ENCODE peak calls at places on chromosomes 1 and 21, in ten cellular contexts. G, X, U, B, E, I, D, M, V and Y are unnamed samples. For H3K4me1, the result is how much of the 10 kb centered on the place peaks cover.

GRCh38 chr1:109619655-109620395 is at the start of gene AMPD2:
- DNase-seq in G (peak), X (peak), U (peak), B (peak), E (peak), I (peak), D (peak), M (peak), V (peak), Y (peak)

GRCh38 chr1:29465755-29466154 is 229.4 kb downstream of the PTPRU start:
- DNase-seq in G (peak), X (peak), U (no peak), B (no peak), E (no peak), I (no peak), D (no peak), M (peak), V (no peak), Y (no peak)

GRCh38 chr1:153697191-153697872 is 18.8 kb downstream of the NPR1 start:
- DNase-seq in G (peak), X (peak), U (no peak), B (peak), E (peak), I (no peak), D (no peak), M (peak), V (no peak), Y (no peak)

GRCh38 chr21:37821791-37822450 is 94.3 kb downstream of the KCNJ6 start:
- DNase-seq in G (no peak), X (no peak), U (no peak), B (no peak), E (no peak), I (no peak), D (no peak), M (peak), V (no peak), Y (no peak)

GRCh38 chr1:233868461-233868860 is 36.0 kb upstream of the SLC35F3 start:
- DNase-seq in G (no peak), X (no peak), U (no peak), B (no peak), E (no peak), I (no peak), D (no peak), M (no peak), V (no peak), Y (no peak)

GRCh38 chr1:119374208-119374877 is 5.8 kb downstream of the HAO2 start:
- DNase-seq in G (no peak), X (no peak), U (no peak), B (no peak), E (no peak), I (no peak), D (no peak), M (no peak), V (no peak), Y (no peak)

GRCh38 chr1:20265243-20265642 is 25.4 kb upstream of the VWA5B1 start:
- DNase-seq in G (peak), X (no peak), U (no peak), B (no peak), E (peak), I (no peak), D (no peak), M (no peak), V (peak), Y (peak)

GRCh38 chr1:70528591-70529333 is 117.7 kb downstream of the CTH start:
- DNase-seq in G (peak), X (peak), U (peak), B (no peak), E (no peak), I (no peak), D (no peak), M (peak), V (no peak), Y (no peak)

GRCh38 chr1:77876884-77877283 is 11.5 kb upstream of the NEXN start:
- DNase-seq in G (no peak), X (no peak), U (no peak), B (no peak), E (no peak), I (no peak), D (no peak), M (peak), V (no peak), Y (no peak)

GRCh38 chr21:41230530-41230929 is 62.6 kb downstream of the BACE2 start:
- DNase-seq in G (no peak), X (no peak), U (no peak), B (no peak), E (no peak), I (no peak), D (no peak), M (no peak), V (no peak), Y (no peak)

GRCh38 chr1:48977273-48977672 is 200.6 kb upstream of the BEND5 start:
- DNase-seq in G (no peak), X (no peak), U (no peak), B (no peak), E (no peak), I (no peak), D (no peak), M (no peak), V (no peak), Y (no peak)

GRCh38 chr1:25829046-25829445 is 9.3 kb downstream of the MTFR1L start:
- DNase-seq in G (peak), X (no peak), U (no peak), B (no peak), E (no peak), I (no peak), D (no peak), M (no peak), V (no peak), Y (no peak)

GRCh38 chr1:113768916-113769598 is 9.8 kb upstream of the PHTF1 start:
- DNase-seq in G (no peak), X (peak), U (no peak), B (no peak), E (no peak), I (no peak), D (no peak), M (no peak), V (no peak), Y (no peak)

GRCh38 chr1:16938351-16939321 is 16.9 kb downstream of the CROCC start:
- DNase-seq in G (peak), X (peak), U (no peak), B (no peak), E (no peak), I (no peak), D (no peak), M (peak), V (no peak), Y (no peak)

GRCh38 chr1:149977345-149977744 is 33.2 kb downstream of the OTUD7B start:
- DNase-seq in G (no peak), X (no peak), U (no peak), B (no peak), E (no peak), I (no peak), D (no peak), M (no peak), V (no peak), Y (no peak)

GRCh38 chr1:83500987-83501591 is 497.8 kb downstream of the TTLL7 start:
- DNase-seq in G (no peak), X (no peak), U (no peak), B (no peak), E (no peak), I (peak), D (no peak), M (no peak), V (no peak), Y (no peak)

GRCh38 chr1:52633291-52633754 is 355 bp downstream of the SHISAL2A start:
- DNase-seq in G (peak), X (peak), U (peak), B (no peak), E (no peak), I (no peak), D (peak), M (peak), V (no peak), Y (peak)

GRCh38 chr1:153748903-153749302 is 21.1 kb downstream of the INTS3 start:
- DNase-seq in G (no peak), X (no peak), U (no peak), B (no peak), E (no peak), I (no peak), D (no peak), M (no peak), V (no peak), Y (no peak)

GRCh38 chr1:166166701-166167394 is at the start of gene FAM78B:
- DNase-seq in G (peak), X (peak), U (peak), B (peak), E (peak), I (peak), D (peak), M (peak), V (peak), Y (peak)

GRCh38 chr21:33042812-33043211 is 17.1 kb downstream of the OLIG2 start:
- DNase-seq in G (no peak), X (no peak), U (no peak), B (no peak), E (no peak), I (no peak), D (no peak), M (peak), V (no peak), Y (no peak)

GRCh38 chr1:43337588-43337987 is at the start of gene MPL:
- DNase-seq in G (no peak), X (no peak), U (no peak), B (no peak), E (no peak), I (no peak), D (no peak), M (no peak), V (no peak), Y (no peak)

GRCh38 chr21:45162115-45162514 is 87.7 kb downstream of the ADARB1 start:
- DNase-seq in G (no peak), X (no peak), U (no peak), B (no peak), E (no peak), I (peak), D (no peak), M (no peak), V (no peak), Y (no peak)

GRCh38 chr1:41776896-41777431 is 141.8 kb downstream of the HIVEP3 start:
- DNase-seq in G (no peak), X (no peak), U (no peak), B (no peak), E (no peak), I (peak), D (no peak), M (no peak), V (no peak), Y (no peak)

GRCh38 chr21:22120616-22121266 is 1122.5 kb downstream of the NCAM2 start:
- DNase-seq in G (no peak), X (peak), U (no peak), B (no peak), E (no peak), I (no peak), D (no peak), M (peak), V (no peak), Y (peak)

GRCh38 chr1:31306278-31306677 is 9.4 kb downstream of the ZCCHC17 start:
- DNase-seq in G (no peak), X (no peak), U (no peak), B (no peak), E (no peak), I (no peak), D (no peak), M (peak), V (no peak), Y (no peak)

GRCh38 chr1:8418301-8418700 is 100.4 kb downstream of the SLC45A1 start:
- DNase-seq in G (no peak), X (no peak), U (no peak), B (peak), E (no peak), I (no peak), D (no peak), M (no peak), V (no peak), Y (no peak)
- H3K4me1 ChIP-seq in G (under half), X (half or more), U (under half), B (half or more), E (under half), I (half or more), D (under half), M (under half), V (half or more), Y (half or more)

GRCh38 chr1:204640578-204640977 is 45.0 kb downstream of the LRRN2 start:
- DNase-seq in G (no peak), X (no peak), U (no peak), B (no peak), E (no peak), I (no peak), D (no peak), M (no peak), V (no peak), Y (no peak)
- H3K4me1 ChIP-seq in G (under half), X (under half), U (under half), B (under half), E (under half), I (under half), D (under half), M (under half), V (under half), Y (under half)

DNA sequence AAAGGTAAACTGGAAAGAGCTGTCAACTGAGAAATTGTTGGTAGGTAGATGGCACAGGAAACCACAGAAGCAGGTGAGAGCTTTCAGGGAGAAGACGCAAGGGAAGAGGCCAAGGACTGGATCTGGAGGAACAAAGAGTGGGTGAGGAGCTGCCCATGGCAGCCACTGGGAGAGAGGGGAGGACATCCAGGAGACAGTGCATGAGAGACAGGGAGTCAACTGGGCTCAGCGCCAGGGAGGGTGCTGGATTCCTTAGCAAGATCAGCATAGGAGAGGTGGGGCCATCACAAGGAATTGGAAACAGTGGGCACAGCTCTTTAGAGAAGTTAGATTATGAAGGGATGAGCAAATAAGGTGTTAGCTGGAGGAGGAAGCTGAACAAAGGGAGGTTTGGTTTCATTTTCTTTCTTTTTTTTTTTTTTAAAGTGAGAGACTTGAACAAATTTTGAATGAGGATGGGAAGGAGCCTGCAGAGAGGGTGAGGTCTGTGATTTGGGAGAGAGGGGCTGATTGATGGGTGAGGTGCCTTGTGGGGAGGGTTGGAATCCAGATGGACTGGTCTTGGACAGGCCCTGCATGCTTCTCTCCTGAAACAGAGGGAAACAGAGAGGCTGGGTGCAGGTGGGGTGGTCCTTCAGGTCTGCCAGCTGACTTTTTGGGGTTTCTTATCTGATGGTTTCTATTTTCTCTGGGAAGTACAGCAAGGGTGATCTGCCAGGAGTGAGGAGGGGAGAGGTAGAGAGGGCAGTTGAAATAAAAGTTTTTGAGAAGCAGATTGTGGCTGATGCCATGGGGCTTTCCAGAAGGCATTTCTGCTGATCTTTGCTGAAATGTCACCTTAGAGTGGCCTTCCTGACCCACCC is 5.4 kb downstream of the CYP4B1 start:
- DNase-seq in G (no peak), X (no peak), U (no peak), B (peak), E (peak), I (no peak), D (no peak), M (no peak), V (no peak), Y (no peak)
- H3K4me1 ChIP-seq in G (under half), X (under half), U (under half), B (under half), E (under half), I (under half), D (under half), M (under half), V (under half), Y (under half)

GRCh38 chr21:36027352-36027751 is 33.0 kb downstream of the SETD4 start:
- DNase-seq in G (peak), X (no peak), U (no peak), B (no peak), E (no peak), I (no peak), D (no peak), M (peak), V (no peak), Y (no peak)

GRCh38 chr21:36028127-36029069 is 31.9 kb downstream of the SETD4 start:
- DNase-seq in G (peak), X (peak), U (peak), B (peak), E (peak), I (peak), D (peak), M (peak), V (peak), Y (peak)

GRCh38 chr21:36030581-36031189 is 29.6 kb downstream of the SETD4 start:
- DNase-seq in G (no peak), X (no peak), U (no peak), B (no peak), E (no peak), I (no peak), D (no peak), M (peak), V (no peak), Y (no peak)

GRCh38 chr21:36032647-36033406 is 27.5 kb downstream of the SETD4 start:
- DNase-seq in G (no peak), X (no peak), U (no peak), B (no peak), E (no peak), I (no peak), D (no peak), M (no peak), V (no peak), Y (no peak)

DNA sequence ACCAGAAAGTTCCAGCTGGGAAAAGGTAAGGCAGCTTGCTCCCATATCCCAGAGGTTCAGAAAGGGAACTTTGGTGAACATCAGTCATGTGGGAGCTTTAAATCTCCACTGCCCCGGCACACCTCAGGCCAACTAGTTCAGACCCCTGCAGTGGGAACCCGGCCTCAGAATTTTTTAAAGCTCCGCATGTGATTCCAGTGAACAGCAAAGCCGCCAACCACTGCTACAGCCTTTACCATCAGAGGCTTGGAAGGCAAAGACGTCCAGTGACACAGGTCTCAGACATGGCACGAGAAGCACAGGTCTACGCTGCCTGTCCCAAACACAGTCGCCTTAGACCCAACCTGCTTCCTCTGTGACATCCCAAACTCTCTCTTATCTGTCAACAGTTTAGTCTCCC is 31.0 kb downstream of the SETD4 start:
- DNase-seq in G (no peak), X (no peak), U (no peak), B (no peak), E (no peak), I (no peak), D (no peak), M (no peak), V (no peak), Y (no peak)
- H3K4me1 ChIP-seq in G (under half), X (under half), U (under half), B (under half), E (under half), I (under half), D (under half), M (under half), V (under half), Y (under half)

GRCh38 chr1:51491166-51491981 is 27.7 kb downstream of the EPS15 start:
- DNase-seq in G (no peak), X (no peak), U (no peak), B (no peak), E (no peak), I (no peak), D (no peak), M (no peak), V (peak), Y (peak)
- H3K4me1 ChIP-seq in G (under half), X (under half), U (under half), B (half or more), E (under half), I (under half), D (under half), M (under half), V (half or more), Y (under half)

GRCh38 chr21:42534361-42534900 is 20.8 kb downstream of the SLC37A1 start:
- DNase-seq in G (no peak), X (no peak), U (no peak), B (peak), E (peak), I (peak), D (no peak), M (no peak), V (peak), Y (no peak)

GRCh38 chr21:42533963-42534355 is 20.3 kb downstream of the SLC37A1 start:
- DNase-seq in G (no peak), X (no peak), U (no peak), B (no peak), E (no peak), I (peak), D (no peak), M (no peak), V (peak), Y (no peak)

GRCh38 chr21:42535602-42536171 is 22.0 kb downstream of the SLC37A1 start:
- DNase-seq in G (no peak), X (no peak), U (no peak), B (no peak), E (no peak), I (peak), D (no peak), M (no peak), V (peak), Y (peak)

GRCh38 chr21:42533306-42533962 is 19.8 kb downstream of the SLC37A1 start:
- DNase-seq in G (no peak), X (no peak), U (no peak), B (no peak), E (no peak), I (peak), D (no peak), M (no peak), V (peak), Y (no peak)

GRCh38 chr21:42534901-42535378 is 21.3 kb downstream of the SLC37A1 start:
- DNase-seq in G (no peak), X (no peak), U (no peak), B (no peak), E (no peak), I (peak), D (no peak), M (no peak), V (peak), Y (no peak)
- H3K4me1 ChIP-seq in G (under half), X (under half), U (under half), B (under half), E (under half), I (under half), D (under half), M (under half), V (under half), Y (under half)